ENCODE peak calls at places on chromosomes 4 and X, in nine cellular contexts. G, M, X, K, T, V, C, U and P are unnamed samples.

GRCh38 chr4:188091-188490 is 63.8 kb downstream of the ZNF718 start:
- DNase-seq in G (no peak), M (no peak), X (no peak), K (no peak), T (no peak), V (no peak), C (no peak), U (no peak), P (no peak)

GRCh38 chrX:119272882-119273806 is 37.1 kb downstream of the PGRMC1 start:
- DNase-seq in G (peak), M (peak), X (peak), K (peak), T (peak), V (peak), C (peak), U (peak), P (peak)

GRCh38 chr4:106329027-106329618 is 12.8 kb downstream of the AIMP1 start:
- DNase-seq in G (no peak), M (no peak), X (peak), K (peak), T (peak), V (no peak), C (no peak), U (no peak), P (peak)

GRCh38 chr4:5616331-5616950 is 91.9 kb downstream of the EVC2 start:
- DNase-seq in G (no peak), M (no peak), X (no peak), K (no peak), T (no peak), V (no peak), C (no peak), U (no peak), P (no peak)

GRCh38 chr4:176778491-176778890 is 14.2 kb downstream of the VEGFC start:
- DNase-seq in G (no peak), M (no peak), X (peak), K (peak), T (no peak), V (peak), C (no peak), U (no peak), P (peak)

GRCh38 chr4:76546282-76547166 is 111.5 kb downstream of the SHROOM3 start:
- DNase-seq in G (no peak), M (no peak), X (peak), K (peak), T (no peak), V (no peak), C (no peak), U (no peak), P (peak)

GRCh38 chr4:25117274-25117673 is 43.0 kb downstream of the SEPSECS start:
- DNase-seq in G (no peak), M (no peak), X (no peak), K (no peak), T (no peak), V (no peak), C (no peak), U (no peak), P (no peak)

GRCh38 chr4:183505556-183506388 is 914 bp downstream of the ING2 start:
- DNase-seq in G (peak), M (peak), X (peak), K (peak), T (peak), V (peak), C (peak), U (peak), P (peak)

GRCh38 chr4:20272411-20272872 is 20.7 kb downstream of the SLIT2 start:
- DNase-seq in G (no peak), M (no peak), X (no peak), K (peak), T (no peak), V (no peak), C (no peak), U (no peak), P (no peak)

GRCh38 chr4:89929425-89930272 is 35.0 kb downstream of the MMRN1 start:
- DNase-seq in G (no peak), M (no peak), X (peak), K (no peak), T (peak), V (no peak), C (no peak), U (no peak), P (no peak)

GRCh38 chrX:94123062-94123461 is 449.1 kb downstream of the FAM133A start:
- DNase-seq in G (no peak), M (no peak), X (no peak), K (no peak), T (no peak), V (no peak), C (no peak), U (no peak), P (no peak)

GRCh38 chrX:2188316-2188715 is 312.5 kb downstream of the DHRSX start:
- DNase-seq in G (no peak), M (no peak), X (no peak), K (no peak), T (no peak), V (no peak), C (no peak), U (no peak), P (no peak)

GRCh38 chr4:1198070-1198844 is 25.9 kb upstream of the SPON2 start:
- DNase-seq in G (no peak), M (peak), X (no peak), K (peak), T (no peak), V (peak), C (peak), U (no peak), P (peak)

GRCh38 chrX:133269168-133269567 is 51.0 kb upstream of the TFDP3 start:
- DNase-seq in G (no peak), M (no peak), X (no peak), K (no peak), T (no peak), V (no peak), C (no peak), U (no peak), P (no peak)

GRCh38 chr4:90142091-90142490 is 14.9 kb downstream of the CCSER1 start:
- DNase-seq in G (no peak), M (no peak), X (no peak), K (no peak), T (no peak), V (no peak), C (no peak), U (no peak), P (no peak)

GRCh38 chr4:150972592-150972991 is 42.5 kb downstream of the LRBA start:
- DNase-seq in G (no peak), M (no peak), X (peak), K (peak), T (no peak), V (no peak), C (no peak), U (no peak), P (no peak)

GRCh38 chrX:150324919-150325318 is 38.2 kb upstream of the MAMLD1 start:
- DNase-seq in G (no peak), M (no peak), X (no peak), K (peak), T (no peak), V (no peak), C (no peak), U (no peak), P (no peak)

GRCh38 chrX:19343085-19343461 is 654 bp upstream of the PDHA1 start:
- DNase-seq in G (no peak), M (no peak), X (no peak), K (no peak), T (no peak), V (no peak), C (no peak), U (no peak), P (no peak)

GRCh38 chr4:3215733-3216132 is 33.2 kb upstream of the MSANTD1 start:
- DNase-seq in G (no peak), M (peak), X (no peak), K (no peak), T (no peak), V (no peak), C (no peak), U (no peak), P (no peak)

GRCh38 chrX:56975611-56976010 is 19.7 kb downstream of the SPIN3 start:
- DNase-seq in G (no peak), M (no peak), X (peak), K (no peak), T (no peak), V (no peak), C (no peak), U (no peak), P (no peak)

GRCh38 chrX:48715066-48715465 is 18.5 kb downstream of the SUV39H1 start:
- DNase-seq in G (no peak), M (no peak), X (peak), K (peak), T (no peak), V (no peak), C (no peak), U (no peak), P (peak)

GRCh38 chrX:100994352-100995281 is 25.1 kb downstream of the ARL13A start:
- DNase-seq in G (no peak), M (no peak), X (peak), K (peak), T (no peak), V (no peak), C (no peak), U (no peak), P (peak)

GRCh38 chr4:156169011-156169410 is 215.3 kb upstream of the CTSO start:
- DNase-seq in G (no peak), M (no peak), X (peak), K (peak), T (peak), V (no peak), C (peak), U (peak), P (peak)
- TF ChIP-seq CTCF in G (no peak), M (peak), X (peak), K (peak), T (peak), V (no peak), C (peak), U (no peak), P (peak)

DNA sequence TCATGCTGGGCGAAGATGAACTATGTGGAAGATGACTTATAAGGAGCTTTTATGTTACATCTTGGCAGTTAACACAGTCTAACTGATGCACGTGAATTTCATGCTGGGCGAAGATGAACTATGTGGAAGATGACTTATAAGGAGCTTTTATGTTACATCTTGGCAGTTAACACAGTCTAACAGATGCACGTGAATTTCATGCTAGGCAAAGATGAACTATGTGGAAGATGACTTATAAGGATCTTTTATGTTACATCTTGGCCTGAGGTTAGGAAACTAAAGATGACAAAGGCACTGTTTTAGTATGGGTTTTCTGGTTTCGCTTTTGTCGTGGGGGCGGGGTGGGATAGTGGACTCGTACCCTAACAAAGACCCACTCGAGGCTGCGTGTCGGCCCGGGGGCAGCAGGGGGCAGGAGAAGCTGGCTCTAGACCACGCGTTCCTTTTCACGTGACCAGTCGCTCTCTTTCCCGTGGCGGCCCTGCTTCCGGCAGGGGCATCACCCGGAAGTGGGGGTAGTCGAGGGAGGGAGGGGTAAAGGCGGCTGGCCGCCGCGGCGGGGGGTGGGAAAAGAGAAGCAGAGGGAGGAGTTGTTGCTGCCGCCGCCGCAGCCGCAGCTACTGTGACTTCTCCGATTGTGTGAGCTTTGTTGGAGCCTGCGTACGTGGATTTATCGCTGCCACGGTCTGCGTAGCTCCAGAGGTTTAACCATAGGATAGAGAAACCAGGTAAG is at the start of gene ATP7A:
- DNase-seq in G (peak), M (peak), X (peak), K (peak), T (peak), V (peak), C (peak), U (peak), P (peak)
- TF ChIP-seq CTCF in G (no peak), M (no peak), X (peak), K (peak), T (no peak), V (peak), C (no peak), U (peak), P (peak)

GRCh38 chr4:147594107-147594506 is 23.1 kb upstream of the TMEM184C start:
- DNase-seq in G (no peak), M (no peak), X (no peak), K (no peak), T (no peak), V (no peak), C (no peak), U (no peak), P (no peak)

GRCh38 chr4:147590249-147590920 is 26.8 kb upstream of the TMEM184C start:
- DNase-seq in G (no peak), M (peak), X (peak), K (peak), T (peak), V (peak), C (peak), U (no peak), P (peak)

GRCh38 chr4:147589586-147589985 is 27.6 kb upstream of the TMEM184C start:
- DNase-seq in G (no peak), M (no peak), X (no peak), K (no peak), T (no peak), V (no peak), C (no peak), U (no peak), P (peak)

GRCh38 chr4:147587061-147587460 is 30.1 kb upstream of the TMEM184C start:
- DNase-seq in G (no peak), M (no peak), X (no peak), K (no peak), T (no peak), V (no peak), C (no peak), U (no peak), P (no peak)

DNA sequence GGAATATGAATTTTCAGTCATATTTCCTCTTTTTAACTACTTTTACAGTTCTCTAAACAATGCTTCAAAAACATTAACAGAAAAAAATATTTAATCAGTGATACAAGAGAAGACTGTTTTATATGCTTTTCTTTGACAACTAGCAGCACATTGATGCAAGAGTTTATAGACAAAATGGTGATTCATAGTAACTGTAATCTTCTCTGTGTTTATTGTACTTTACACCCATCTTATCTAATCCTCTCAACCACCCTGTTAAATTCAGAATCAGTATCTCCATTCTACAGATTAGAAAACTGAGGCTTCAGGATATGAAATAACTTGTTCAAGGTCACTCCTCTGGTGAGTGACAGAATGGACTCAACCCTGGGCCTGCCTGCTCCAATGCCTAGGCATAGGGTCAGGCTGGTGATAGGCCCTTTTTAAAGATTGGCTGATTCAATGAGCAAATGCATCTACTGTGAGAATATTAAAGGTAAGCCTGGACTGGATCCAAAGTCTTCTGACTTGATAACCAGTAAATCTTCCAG is 26.1 kb upstream of the TMEM184C start:
- DNase-seq in G (no peak), M (no peak), X (no peak), K (peak), T (no peak), V (no peak), C (no peak), U (no peak), P (no peak)
- TF ChIP-seq CTCF in G (no peak), M (no peak), X (no peak), K (no peak), T (no peak), V (no peak), C (no peak), U (no peak), P (no peak)

DNA sequence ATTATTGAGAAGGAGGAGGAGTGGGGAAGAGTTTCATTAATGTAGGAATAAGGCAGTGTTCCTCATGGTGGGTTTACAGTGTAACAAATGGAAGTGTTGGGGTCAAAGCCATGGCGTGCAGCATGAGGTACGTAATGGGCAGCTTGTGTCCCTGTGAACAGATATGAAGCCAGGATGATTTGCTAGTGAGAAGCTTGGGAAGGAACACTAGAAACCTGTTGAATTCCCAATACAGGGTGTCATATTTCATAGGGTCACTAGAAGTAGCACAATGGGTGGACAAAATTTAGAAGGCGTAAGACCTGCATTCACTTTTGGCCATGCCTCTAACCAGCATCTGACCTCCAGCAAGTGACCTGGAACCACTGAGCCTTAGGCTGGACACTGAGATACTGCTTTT is 6.8 kb downstream of the PYURF start:
- DNase-seq in G (no peak), M (no peak), X (no peak), K (no peak), T (no peak), V (no peak), C (no peak), U (no peak), P (no peak)
- TF ChIP-seq CTCF in G (no peak), M (no peak), X (no peak), K (no peak), T (no peak), V (no peak), C (no peak), U (no peak), P (no peak)

GRCh38 chrX:53190363-53190960 is 34.5 kb downstream of the KDM5C start:
- DNase-seq in G (no peak), M (peak), X (peak), K (no peak), T (no peak), V (no peak), C (peak), U (no peak), P (no peak)
- TF ChIP-seq CTCF in G (no peak), M (peak), X (peak), K (peak), T (no peak), V (no peak), C (no peak), U (peak), P (no peak)

GRCh38 chr4:145936142-145937020 is 2.2 kb downstream of the ZNF827 start:
- DNase-seq in G (peak), M (peak), X (peak), K (peak), T (peak), V (peak), C (peak), U (no peak), P (peak)
- TF ChIP-seq CTCF in G (no peak), M (peak), X (peak), K (peak), T (no peak), V (peak), C (no peak), U (no peak), P (peak)

GRCh38 chr4:108559067-108559793 is 61.1 kb upstream of the RPL34 start:
- DNase-seq in G (no peak), M (no peak), X (peak), K (no peak), T (no peak), V (no peak), C (no peak), U (no peak), P (no peak)

GRCh38 chr4:108556166-108556565 is 64.2 kb upstream of the RPL34 start:
- DNase-seq in G (no peak), M (no peak), X (no peak), K (no peak), T (no peak), V (no peak), C (no peak), U (no peak), P (no peak)

GRCh38 chr4:108559911-108560310 is 60.5 kb upstream of the RPL34 start:
- DNase-seq in G (no peak), M (no peak), X (peak), K (no peak), T (no peak), V (no peak), C (no peak), U (no peak), P (no peak)

GRCh38 chr4:108556588-108557200 is 63.7 kb upstream of the RPL34 start:
- DNase-seq in G (no peak), M (no peak), X (no peak), K (no peak), T (no peak), V (no peak), C (no peak), U (no peak), P (no peak)

GRCh38 chr4:108555701-108556100 is 64.7 kb upstream of the RPL34 start:
- DNase-seq in G (no peak), M (no peak), X (no peak), K (no peak), T (no peak), V (no peak), C (no peak), U (no peak), P (no peak)
- TF ChIP-seq CTCF in G (no peak), M (no peak), X (no peak), K (no peak), T (no peak), V (no peak), C (no peak), U (no peak), P (no peak)

GRCh38 chrX:138756234-138756633 is 44.7 kb upstream of the FGF13 start:
- DNase-seq in G (no peak), M (peak), X (peak), K (no peak), T (no peak), V (peak), C (peak), U (peak), P (no peak)
- TF ChIP-seq CTCF in G (no peak), M (no peak), X (no peak), K (no peak), T (no peak), V (peak), C (no peak), U (peak), P (no peak)

DNA sequence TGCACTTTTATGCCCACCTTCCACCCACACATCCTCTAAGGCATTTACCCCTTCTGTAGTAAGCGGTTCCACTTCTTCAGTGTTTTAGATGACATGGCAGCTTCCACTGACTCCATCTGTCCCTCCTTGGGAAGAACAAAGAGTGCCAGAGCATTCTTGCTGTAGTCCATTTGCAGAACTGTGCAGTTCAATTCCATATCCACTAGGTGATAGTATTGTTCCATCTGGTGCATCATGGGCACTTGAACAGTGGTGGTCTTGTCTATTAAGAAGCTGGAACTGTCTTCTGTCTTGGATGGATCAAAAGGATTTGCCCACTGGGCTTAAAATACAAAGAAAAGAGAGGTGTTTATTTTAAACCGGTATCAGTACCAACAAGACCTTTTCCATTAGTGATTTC is 3.5 kb downstream of the SERPINA7 start:
- DNase-seq in G (no peak), M (no peak), X (peak), K (no peak), T (no peak), V (no peak), C (no peak), U (no peak), P (no peak)
- TF ChIP-seq CTCF in G (no peak), M (peak), X (peak), K (no peak), T (no peak), V (no peak), C (peak), U (no peak), P (no peak)

GRCh38 chr4:71732066-71732465 is 51.8 kb downstream of the GC start:
- DNase-seq in G (no peak), M (no peak), X (no peak), K (peak), T (no peak), V (no peak), C (no peak), U (no peak), P (no peak)

GRCh38 chr4:71729856-71730255 is 54.0 kb downstream of the GC start:
- DNase-seq in G (no peak), M (no peak), X (no peak), K (no peak), T (no peak), V (no peak), C (no peak), U (no peak), P (no peak)

DNA sequence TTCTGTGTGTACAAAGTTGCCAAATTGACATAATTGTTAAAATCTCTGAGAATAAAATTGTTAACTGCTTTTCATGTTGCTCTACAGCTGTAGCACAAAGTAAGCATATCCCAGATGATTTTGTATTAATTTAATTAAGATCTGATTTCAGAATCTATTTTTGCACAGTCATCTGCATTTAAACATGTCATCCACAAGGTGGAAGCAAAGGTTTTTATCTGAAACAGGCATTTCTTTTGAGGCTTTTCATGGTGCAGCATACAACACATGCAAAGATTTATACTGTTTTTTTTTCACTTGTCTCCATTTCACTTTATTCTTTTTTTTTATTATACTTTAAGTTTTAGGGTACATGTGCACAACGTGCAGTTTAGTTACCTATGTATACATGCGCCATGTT is 51.2 kb downstream of the GC start:
- DNase-seq in G (no peak), M (no peak), X (peak), K (peak), T (peak), V (no peak), C (no peak), U (no peak), P (no peak)
- TF ChIP-seq CTCF in G (no peak), M (peak), X (peak), K (peak), T (peak), V (no peak), C (peak), U (no peak), P (peak)